ENCODE peak calls at places on chromosomes 5 and 9, in five cellular contexts. T is HCT116; U is naive thymus-derived CD4-positive, alpha-beta T cell; D is A673; B is stomach. X is an unnamed sample.

GRCh38 chr5:170631471-170632195 is 127.8 kb downstream of the KCNIP1 start:
- DNase-seq in B (no peak), T (peak; percentile 33), D (no peak), U (no peak), X (peak; percentile 28)

GRCh38 chr9:110133608-110134214 is 74.2 kb downstream of the C9orf152 start:
- DNase-seq in D (no peak), B (no peak), U (no peak), T (peak; percentile 47), X (no peak)

GRCh38 chr9:71218774-71219173 is 97.4 kb upstream of the TRPM3 start:
- DNase-seq in B (no peak), D (no peak), U (no peak), T (no peak), X (no peak)

GRCh38 chr9:11871832-11872231 is 821.4 kb upstream of the TYRP1 start:
- DNase-seq in D (no peak), T (no peak), B (no peak), U (no peak), X (no peak)

GRCh38 chr9:131530546-131530929 is 525 bp downstream of the UCK1 start:
- DNase-seq in B (peak; percentile 34), U (no peak), D (peak; percentile 50), T (no peak), X (peak; percentile 77)

GRCh38 chr5:172454355-172455086 is at the start of gene SH3PXD2B:
- DNase-seq in D (peak; percentile 54), U (peak; percentile 52), B (peak; percentile 63), T (no peak), X (peak; percentile 75)

GRCh38 chr9:124296800-124297552 is 39.2 kb downstream of the NEK6 start:
- DNase-seq in B (no peak), T (no peak), D (no peak), U (no peak), X (peak; percentile 86)

GRCh38 chr9:6512085-6512657 is 99.2 kb downstream of the UHRF2 start:
- DNase-seq in U (no peak), B (no peak), T (no peak), D (no peak), X (no peak)

GRCh38 chr9:129185991-129186390 is 7.9 kb upstream of the IER5L start:
- DNase-seq in U (no peak), B (no peak), D (no peak), T (no peak), X (no peak)

GRCh38 chr5:112200132-112200531 is 218.9 kb downstream of the EPB41L4A start:
- DNase-seq in B (no peak), T (no peak), U (no peak), D (no peak), X (no peak)

GRCh38 chr5:88967633-88968585 is 84.9 kb upstream of the MEF2C start:
- DNase-seq in U (no peak), T (no peak), D (no peak), B (no peak), X (no peak)

GRCh38 chr5:149561848-149562247 is 10.6 kb upstream of the CSNK1A1 start:
- DNase-seq in D (peak; percentile 94), T (peak; percentile 95), B (no peak), U (no peak), X (peak; percentile 79)

GRCh38 chr5:172528440-172528839 is 74.1 kb upstream of the SH3PXD2B start:
- DNase-seq in T (no peak), D (no peak), U (no peak), B (no peak), X (no peak)

GRCh38 chr5:90440644-90441043 is 31.1 kb upstream of the CETN3 start:
- DNase-seq in B (no peak), D (no peak), U (no peak), T (no peak), X (no peak)

GRCh38 chr5:127416896-127417295 is 100.5 kb upstream of the PRRC1 start:
- DNase-seq in D (no peak), T (no peak), B (no peak), U (no peak), X (peak; percentile 94)

GRCh38 chr5:17395516-17395915 is 102.5 kb upstream of the TAF11L2 start:
- DNase-seq in U (no peak), T (no peak), B (no peak), D (no peak), X (no peak)

GRCh38 chr5:101677961-101678360 is 618.1 kb downstream of the SLCO4C1 start:
- DNase-seq in D (no peak), T (no peak), U (no peak), B (no peak), X (no peak)

GRCh38 chr5:116574682-116575634 is at the start of gene SEMA6A:
- DNase-seq in D (peak; percentile 91), U (peak; percentile 72), T (peak; percentile 95), B (peak; percentile 90), X (peak; percentile 92)

GRCh38 chr9:11016081-11016480 is 403.3 kb upstream of the PTPRD start:
- DNase-seq in D (no peak), T (no peak), B (no peak), U (no peak), X (no peak)

GRCh38 chr5:191036-191948 is at the start of gene LRRC14B:
- DNase-seq in T (no peak), D (no peak), B (peak; percentile 90), U (no peak), X (peak; percentile 60)

GRCh38 chr9:88388203-88388885 is at the start of gene SPIN1:
- DNase-seq in D (peak; percentile 88), B (peak; percentile 84), T (peak; percentile 35), U (peak; percentile 93), X (peak; percentile 84)

GRCh38 chr5:141650851-141651727 is at the start of gene FCHSD1:
- DNase-seq in D (peak; percentile 37), T (peak; percentile 65), U (peak; percentile 88), B (peak; percentile 93), X (peak; percentile 52)

GRCh38 chr5:72451771-72452505 is 55.3 kb downstream of the ZNF366 start:
- DNase-seq in U (no peak), D (peak; percentile 88), T (no peak), B (no peak), X (peak; percentile 92)
- H3K4me3 ChIP-seq in U (no peak overlapping the region), D (no peak overlapping the region), T (peak overlapping the region; percentile 14), B (no peak overlapping the region), X (peak overlapping the region; percentile 10)

GRCh38 chr5:55134053-55134722 is 25.8 kb upstream of the GPX8 start:
- DNase-seq in T (no peak), B (no peak), U (no peak), D (no peak), X (no peak)
- H3K4me3 ChIP-seq in T (no peak overlapping the region), B (no peak overlapping the region), U (no peak overlapping the region), D (no peak overlapping the region), X (no peak overlapping the region)

GRCh38 chr5:166172597-166172996 is 2118.8 kb upstream of the WWC1 start:
- DNase-seq in B (no peak), U (no peak), T (no peak), D (no peak), X (no peak)
- H3K4me3 ChIP-seq in B (no peak overlapping the region), U (no peak overlapping the region), T (no peak overlapping the region), D (no peak overlapping the region), X (no peak overlapping the region)

GRCh38 chr5:176743136-176743827 is 67.1 kb upstream of the UNC5A start:
- DNase-seq in T (no peak), D (no peak), U (no peak), B (no peak), X (no peak)
- H3K4me3 ChIP-seq in T (no peak overlapping the region), D (no peak overlapping the region), U (no peak overlapping the region), B (peak overlapping the region; percentile 37), X (no peak overlapping the region)